ENCODE peak calls at places on chromosomes 2 and 18, in six cellular contexts. N is heart left ventricle; S is CD4-positive, alpha-beta memory T cell; B is cardiac muscle cell; F is astrocyte; E is heart right ventricle. K is an unnamed sample.

GRCh38 chr18:11148655-11149440 is 521 bp downstream of the PIEZO2 start:
- DNase-seq in N (no peak), S (no peak), B (peak; percentile 37), F (no peak), E (no peak), K (no peak)

GRCh38 chr2:19607931-19608762 is 249.7 kb upstream of the OSR1 start:
- DNase-seq in N (no peak), S (no peak), B (peak; percentile 71), F (peak; percentile 87), E (no peak), K (no peak)

GRCh38 chr2:214130115-214130514 is 280.7 kb upstream of the VWC2L start:
- DNase-seq in N (no peak), S (no peak), B (no peak), F (no peak), E (no peak), K (no peak)

GRCh38 chr2:177239934-177240600 is 24.5 kb downstream of the NFE2L2 start:
- DNase-seq in N (no peak), S (peak; percentile 43), B (peak; percentile 49), F (peak; percentile 48), E (peak; percentile 49), K (no peak)

GRCh38 chr2:186486651-186487647 is 889 bp downstream of the ZC3H15 start:
- DNase-seq in N (no peak), S (no peak), B (peak; percentile 38), F (peak; percentile 16), E (no peak), K (no peak)

GRCh38 chr2:32289165-32290054 is 11.7 kb downstream of the YIPF4 start:
- DNase-seq in N (no peak), S (no peak), B (peak; percentile 68), F (peak; percentile 73), E (no peak), K (no peak)

GRCh38 chr2:183059561-183059960 is 19.0 kb upstream of the DUSP19 start:
- DNase-seq in N (no peak), S (no peak), B (peak; percentile 79), F (peak; percentile 89), E (no peak), K (no peak)

GRCh38 chr2:6794484-6794883 is 71.2 kb downstream of the CMPK2 start:
- DNase-seq in N (no peak), S (no peak), B (no peak), F (no peak), E (no peak), K (no peak)

GRCh38 chr18:22510697-22511096 is 93.0 kb upstream of the CTAGE1 start:
- DNase-seq in N (no peak), S (no peak), B (no peak), F (no peak), E (no peak), K (no peak)

GRCh38 chr18:78713726-78714125 is 265.9 kb upstream of the SALL3 start:
- DNase-seq in N (no peak), S (no peak), B (no peak), F (no peak), E (no peak), K (no peak)

GRCh38 chr18:72895548-72895947 is 27.8 kb upstream of the NETO1 start:
- DNase-seq in N (no peak), S (no peak), B (no peak), F (no peak), E (no peak), K (no peak)

GRCh38 chr2:22912398-22912797 is 472.6 kb upstream of the KLHL29 start:
- DNase-seq in N (no peak), S (no peak), B (no peak), F (no peak), E (no peak), K (peak; percentile 30)

GRCh38 chr2:100606740-100607343 is 44.0 kb downstream of the PDCL3 start:
- DNase-seq in N (no peak), S (peak; percentile 42), B (peak; percentile 52), F (peak; percentile 6), E (peak; percentile 26), K (no peak)

GRCh38 chr2:189412330-189412953 is 28.8 kb upstream of the WDR75 start:
- DNase-seq in N (no peak), S (peak; percentile 45), B (peak; percentile 83), F (peak; percentile 36), E (peak; percentile 33), K (peak; percentile 45)

GRCh38 chr2:37377187-37377532 is 32.7 kb downstream of the QPCT start:
- DNase-seq in N (no peak), S (no peak), B (peak; percentile 41), F (peak; percentile 88), E (no peak), K (no peak)

GRCh38 chr2:52844701-52845423 is 922.7 kb upstream of the CHAC2 start:
- DNase-seq in N (no peak), S (no peak), B (no peak), F (peak; percentile 43), E (no peak), K (no peak)

GRCh38 chr2:46435796-46436360 is 43.5 kb upstream of the TMEM247 start:
- DNase-seq in N (peak; percentile 40), S (no peak), B (peak; percentile 72), F (peak; percentile 73), E (no peak), K (no peak)

GRCh38 chr2:211957799-211958198 is 580.8 kb downstream of the ERBB4 start:
- DNase-seq in N (no peak), S (no peak), B (no peak), F (no peak), E (no peak), K (no peak)

GRCh38 chr18:13289501-13290205 is 71.1 kb downstream of the LDLRAD4 start:
- DNase-seq in N (peak; percentile 58), S (no peak), B (no peak), F (peak; percentile 23), E (peak; percentile 55), K (no peak)

GRCh38 chr2:9378433-9379371 is 44.6 kb downstream of the ITGB1BP1 start:
- DNase-seq in N (peak; percentile 92), S (no peak), B (peak; percentile 87), F (peak; percentile 64), E (peak; percentile 88), K (peak; percentile 80)

GRCh38 chr18:22974707-22975106 is 41.6 kb downstream of the RBBP8 start:
- DNase-seq in N (no peak), S (no peak), B (no peak), F (no peak), E (no peak), K (no peak)

GRCh38 chr18:62030091-62030985 is 137.5 kb upstream of the RNF152 start:
- DNase-seq in N (no peak), S (no peak), B (peak; percentile 58), F (peak; percentile 41), E (no peak), K (no peak)

GRCh38 chr2:124049136-124049535 is 24.0 kb downstream of the CNTNAP5 start:
- DNase-seq in N (no peak), S (no peak), B (no peak), F (no peak), E (no peak), K (no peak)

GRCh38 chr18:79585395-79586370 is 93.9 kb upstream of the CTDP1 start:
- DNase-seq in N (peak; percentile 21), S (no peak), B (no peak), F (no peak), E (no peak), K (no peak)

GRCh38 chr2:21916934-21917522 is 793.3 kb downstream of the TDRD15 start:
- DNase-seq in N (no peak), S (no peak), B (peak; percentile 2), F (no peak), E (no peak), K (no peak)

GRCh38 chr2:23545811-23546210 is 160.8 kb downstream of the KLHL29 start:
- DNase-seq in N (no peak), S (no peak), B (no peak), F (no peak), E (no peak), K (peak; percentile 87)

GRCh38 chr2:97005353-97005752 is 19.0 kb upstream of the FAM178B start:
- DNase-seq in N (no peak), S (no peak), B (peak; percentile 9), F (no peak), E (no peak), K (no peak)

GRCh38 chr2:54572636-54573531 is 116.8 kb downstream of the SPTBN1 start:
- DNase-seq in N (no peak), S (peak; percentile 54), B (peak; percentile 37), F (peak; percentile 92), E (no peak), K (no peak)

GRCh38 chr2:224110811-224111210 is 71.7 kb upstream of the SERPINE2 start:
- DNase-seq in N (no peak), S (no peak), B (no peak), F (no peak), E (no peak), K (no peak)

GRCh38 chr18:75456277-75456676 is 28.8 kb upstream of the SMIM21 start:
- DNase-seq in N (peak; percentile 22), S (no peak), B (peak; percentile 17), F (no peak), E (no peak), K (no peak)

GRCh38 chr2:176105078-176105726 is 1.9 kb upstream of the HOXD11 start:
- DNase-seq in N (no peak), S (no peak), B (no peak), F (no peak), E (no peak), K (no peak)

DNA sequence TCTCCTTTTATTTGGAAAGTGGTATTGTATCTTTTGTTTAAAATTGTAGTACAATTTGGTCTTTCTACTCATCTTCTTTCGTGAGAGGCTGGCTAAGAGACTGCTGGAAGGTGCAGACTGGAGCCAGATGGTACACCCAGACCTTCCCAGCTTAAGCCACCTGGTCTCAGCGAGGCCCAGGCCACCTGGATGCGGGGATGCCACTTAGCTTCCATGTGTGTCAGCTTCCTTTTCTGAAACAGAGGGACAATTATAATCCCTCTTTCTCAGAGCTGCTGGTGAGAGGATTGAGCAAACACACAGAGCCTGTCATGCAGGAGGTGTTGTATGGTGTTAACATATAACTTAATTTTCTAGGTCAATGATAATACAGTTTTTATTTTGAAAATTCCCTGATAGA is 17.4 kb downstream of the FARP2 start:
- DNase-seq in N (no peak), S (no peak), B (no peak), F (no peak), E (no peak), K (no peak)
- H3K4me1 ChIP-seq in N (peaks cover 1% of the 10 kb centered on the region), S (no peaks in the 10 kb centered on the region), B (peaks cover 4% of the 10 kb centered on the region), F (no peaks in the 10 kb centered on the region), E (no peaks in the 10 kb centered on the region), K (peaks cover 4% of the 10 kb centered on the region)

GRCh38 chr2:112794841-112795240 is 10.5 kb upstream of the IL1A start:
- DNase-seq in N (no peak), S (no peak), B (no peak), F (no peak), E (no peak), K (no peak)
- H3K4me1 ChIP-seq in N (no peaks in the 10 kb centered on the region), S (no peaks in the 10 kb centered on the region), B (no peaks in the 10 kb centered on the region), F (peaks cover 3% of the 10 kb centered on the region), E (peaks cover 32% of the 10 kb centered on the region), K (no peaks in the 10 kb centered on the region)

DNA sequence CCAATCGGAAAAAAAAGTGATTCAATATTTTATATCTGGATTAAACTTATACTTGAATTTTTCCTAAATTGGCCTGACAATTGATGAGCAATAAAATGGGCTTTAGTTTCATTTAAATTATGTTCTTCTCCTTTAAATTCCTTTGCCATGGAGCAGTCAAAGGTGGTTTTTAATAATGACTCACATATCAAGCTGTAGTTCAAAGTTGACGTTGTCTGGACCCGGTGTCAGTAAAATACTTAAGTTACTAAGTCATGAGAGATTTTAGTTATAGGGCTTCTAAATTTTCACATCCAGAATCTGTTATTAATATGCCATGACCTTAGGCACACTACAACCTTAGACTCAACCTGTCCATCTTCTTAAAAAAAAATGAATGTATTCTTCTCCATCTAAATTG is 62.5 kb downstream of the CDH2 start:
- DNase-seq in N (no peak), S (no peak), B (peak; percentile 54), F (peak; percentile 86), E (no peak), K (no peak)
- H3K4me1 ChIP-seq in N (peaks cover 65% of the 10 kb centered on the region), S (no peaks in the 10 kb centered on the region), B (peaks cover 100% of the 10 kb centered on the region), F (peaks cover 74% of the 10 kb centered on the region), E (peaks cover 5% of the 10 kb centered on the region), K (peaks cover 16% of the 10 kb centered on the region)

GRCh38 chr2:230754200-230754599 is 41.6 kb downstream of the CAB39 start:
- DNase-seq in N (no peak), S (no peak), B (no peak), F (no peak), E (no peak), K (no peak)
- H3K4me1 ChIP-seq in N (peaks cover 43% of the 10 kb centered on the region), S (peaks cover 73% of the 10 kb centered on the region), B (no peaks in the 10 kb centered on the region), F (peaks cover 27% of the 10 kb centered on the region), E (peaks cover 66% of the 10 kb centered on the region), K (no peaks in the 10 kb centered on the region)

K was measured in BE2C.